ENCODE peak calls at places on chromosome 17, in nine cellular contexts. E, O, C, Z, R, K, Y, P and V are unnamed samples.

GRCh38 chr17:57255182-57255775 is 1.0 kb upstream of the MSI2 start:
- DNase-seq in E (no peak), O (no peak), C (no peak), Z (peak; percentile 28), R (no peak), K (peak; percentile 9), Y (no peak), P (no peak), V (no peak)

GRCh38 chr17:47829870-47830269 is 1.5 kb downstream of the MRPL10 start:
- DNase-seq in E (no peak), O (no peak), C (no peak), Z (no peak), R (no peak), K (no peak), Y (no peak), P (no peak), V (no peak)

GRCh38 chr17:40622509-40622928 is 25.1 kb downstream of the SMARCE1 start:
- DNase-seq in E (no peak), O (no peak), C (no peak), Z (no peak), R (no peak), K (no peak), Y (no peak), P (no peak), V (no peak)

GRCh38 chr17:18191071-18191667 is 7.5 kb downstream of the ALKBH5 start:
- DNase-seq in E (no peak), O (peak; percentile 91), C (no peak), Z (no peak), R (no peak), K (peak; percentile 77), Y (peak; percentile 74), P (no peak), V (no peak)

GRCh38 chr17:38546396-38546795 is 59.4 kb downstream of the SRCIN1 start:
- DNase-seq in E (no peak), O (no peak), C (no peak), Z (no peak), R (no peak), K (no peak), Y (no peak), P (no peak), V (no peak)

GRCh38 chr17:31530391-31530990 is 139.0 kb downstream of the RAB11FIP4 start:
- DNase-seq in E (no peak), O (no peak), C (no peak), Z (no peak), R (no peak), K (no peak), Y (no peak), P (no peak), V (no peak)

GRCh38 chr17:4658478-4659305 is 17.2 kb upstream of the ALOX15 start:
- DNase-seq in E (no peak), O (no peak), C (no peak), Z (no peak), R (no peak), K (peak; percentile 51), Y (no peak), P (no peak), V (no peak)

GRCh38 chr17:5254903-5255521 is 20.4 kb upstream of the SCIMP start:
- DNase-seq in E (no peak), O (no peak), C (no peak), Z (no peak), R (no peak), K (no peak), Y (no peak), P (no peak), V (no peak)

GRCh38 chr17:61668486-61668885 is 77.5 kb upstream of the NACA2 start:
- DNase-seq in E (no peak), O (no peak), C (no peak), Z (no peak), R (no peak), K (no peak), Y (no peak), P (no peak), V (no peak)

GRCh38 chr17:13635951-13636350 is 34.2 kb upstream of the HS3ST3A1 start:
- DNase-seq in E (no peak), O (no peak), C (no peak), Z (no peak), R (no peak), K (no peak), Y (no peak), P (no peak), V (no peak)

GRCh38 chr17:81160747-81161453 is 4.4 kb upstream of the PVALEF start:
- DNase-seq in E (no peak), O (no peak), C (no peak), Z (no peak), R (no peak), K (no peak), Y (no peak), P (no peak), V (no peak)

GRCh38 chr17:42744806-42745617 is at the start of gene EZH1:
- DNase-seq in E (peak; percentile 76), O (peak; percentile 94), C (peak; percentile 87), Z (peak; percentile 94), R (peak; percentile 79), K (peak; percentile 96), Y (peak; percentile 91), P (no peak), V (peak; percentile 84)
- TF ChIP-seq POLR2AphosphoS5 in E (peak; percentile 51), O (peak; percentile 79), C (peak; percentile 81), Z (no peak), R (peak; percentile 32), K (peak; percentile 52), Y (peak; percentile 88), P (peak; percentile 63), V (peak; percentile 96)

DNA sequence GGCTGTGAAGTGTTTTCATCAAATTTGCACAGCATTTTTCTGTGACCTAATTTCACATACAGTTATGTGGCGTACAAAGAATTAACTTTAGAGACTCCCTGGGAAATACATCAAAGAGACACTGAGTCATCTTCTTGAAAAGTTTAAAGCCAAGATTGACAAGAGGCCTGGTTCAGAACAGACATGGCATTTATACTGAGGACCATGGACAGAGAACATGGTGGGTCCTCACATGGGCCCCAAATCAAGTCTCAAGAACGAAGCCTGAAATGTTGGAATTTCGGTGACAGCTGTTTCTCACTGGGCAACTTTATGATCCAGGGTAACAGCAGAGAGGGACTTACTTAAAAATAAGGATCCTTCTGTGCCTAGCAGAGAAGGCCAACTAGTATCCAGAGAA is 311.5 kb upstream of the KCNJ16 start:
- DNase-seq in E (no peak), O (no peak), C (no peak), Z (no peak), R (no peak), K (peak; percentile 34), Y (no peak), P (no peak), V (no peak)
- TF ChIP-seq POLR2AphosphoS5 in E (no peak), O (no peak), C (no peak), Z (no peak), R (no peak), K (no peak), Y (no peak), P (no peak), V (no peak)

GRCh38 chr17:67554634-67555033 is 163.1 kb upstream of the NOL11 start:
- DNase-seq in E (no peak), O (no peak), C (no peak), Z (no peak), R (no peak), K (no peak), Y (no peak), P (no peak), V (no peak)

GRCh38 chr17:67548693-67549092 is 169.0 kb upstream of the NOL11 start:
- DNase-seq in E (no peak), O (no peak), C (no peak), Z (no peak), R (no peak), K (no peak), Y (no peak), P (no peak), V (no peak)

GRCh38 chr17:67546578-67547527 is 169.8 kb downstream of the PITPNC1 start:
- DNase-seq in E (no peak), O (peak; percentile 87), C (no peak), Z (no peak), R (peak; percentile 37), K (peak; percentile 35), Y (no peak), P (no peak), V (no peak)

GRCh38 chr17:67544364-67544763 is 167.3 kb downstream of the PITPNC1 start:
- DNase-seq in E (no peak), O (no peak), C (no peak), Z (no peak), R (no peak), K (no peak), Y (no peak), P (no peak), V (no peak)

DNA sequence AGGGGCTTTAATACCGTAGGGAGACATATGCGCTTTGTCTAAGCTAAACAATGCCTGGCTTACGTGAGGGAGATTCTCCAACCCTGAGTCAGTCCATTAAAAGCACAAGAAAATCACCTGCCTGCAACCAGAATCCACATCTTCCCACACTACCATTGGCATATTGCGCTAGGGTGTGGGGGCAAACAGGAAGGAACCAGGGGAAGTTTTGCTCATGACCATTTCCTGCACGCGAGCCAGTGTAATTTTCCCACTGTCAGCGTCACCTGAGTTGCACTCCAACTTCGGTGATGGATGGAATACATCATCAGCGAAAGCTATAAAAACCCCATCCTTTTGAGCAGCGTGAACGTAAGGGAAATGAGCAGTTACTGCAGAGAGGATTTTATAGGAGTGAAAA is 167.9 kb upstream of the NOL11 start:
- DNase-seq in E (no peak), O (no peak), C (no peak), Z (no peak), R (no peak), K (peak; percentile 95), Y (no peak), P (no peak), V (no peak)
- TF ChIP-seq POLR2AphosphoS5 in E (no peak), O (no peak), C (no peak), Z (no peak), R (no peak), K (peak; percentile 51), Y (no peak), P (no peak), V (peak; percentile 50)

GRCh38 chr17:28938552-28938951 is 12.8 kb downstream of the PHF12 start:
- DNase-seq in E (no peak), O (no peak), C (no peak), Z (no peak), R (no peak), K (no peak), Y (no peak), P (no peak), V (no peak)

GRCh38 chr17:28940142-28940541 is 11.2 kb downstream of the PHF12 start:
- DNase-seq in E (no peak), O (no peak), C (no peak), Z (no peak), R (no peak), K (no peak), Y (no peak), P (no peak), V (no peak)

GRCh38 chr17:28940675-28941074 is 10.6 kb downstream of the PHF12 start:
- DNase-seq in E (no peak), O (no peak), C (peak; percentile 19), Z (no peak), R (no peak), K (no peak), Y (no peak), P (no peak), V (no peak)

GRCh38 chr17:28942925-28943324 is 8.4 kb downstream of the PHF12 start:
- DNase-seq in E (no peak), O (no peak), C (no peak), Z (no peak), R (no peak), K (no peak), Y (no peak), P (no peak), V (no peak)

DNA sequence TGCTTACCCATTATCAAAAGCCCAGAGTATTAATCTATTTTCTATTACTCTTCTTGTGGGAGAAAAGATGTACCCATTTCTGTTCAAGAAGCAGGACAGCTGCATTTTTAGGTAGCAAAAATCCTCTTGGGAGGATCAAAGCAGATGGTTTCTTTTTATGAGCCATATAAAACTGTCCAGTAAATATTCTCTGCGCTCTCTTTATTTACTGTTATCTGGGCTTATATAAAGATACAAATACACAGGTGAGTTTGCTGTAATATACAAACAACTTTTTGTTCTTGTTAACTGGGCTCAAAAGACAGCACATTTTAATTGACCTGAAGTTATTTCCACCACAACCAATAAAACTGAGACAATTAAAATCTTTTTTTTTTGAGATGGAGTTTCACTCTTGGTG is 10.1 kb downstream of the PHF12 start:
- DNase-seq in E (no peak), O (no peak), C (no peak), Z (no peak), R (no peak), K (no peak), Y (no peak), P (no peak), V (no peak)
- TF ChIP-seq POLR2AphosphoS5 in E (no peak), O (no peak), C (peak; percentile 49), Z (no peak), R (no peak), K (no peak), Y (no peak), P (no peak), V (no peak)